ENCODE peak calls at places on chromosomes 13 and 19, in nine cellular contexts. B is left lung; F is HFF-Myc; Q is right atrium auricular region; T is kidney; J is adrenal gland; K is CD8-positive, alpha-beta T cell; D is A549; E is fibroblast of pulmonary artery. Y is an unnamed sample.

GRCh38 chr19:56423276-56423984 is 19.3 kb downstream of the ZNF583 start:
- DNase-seq in F (no peak), K (no peak), B (no peak), E (peak), D (peak), J (no peak), T (no peak), Q (no peak), Y (peak)

GRCh38 chr19:3807131-3807480 is 20.9 kb upstream of the MATK start:
- DNase-seq in T (no peak), Q (no peak), D (no peak), B (no peak), F (no peak), J (no peak), E (no peak), K (no peak), Y (no peak)

GRCh38 chr13:33150146-33150545 is 133.9 kb downstream of the KL start:
- DNase-seq in T (no peak), J (no peak), Q (no peak), B (no peak), F (no peak), E (peak), K (no peak), D (no peak), Y (peak)

GRCh38 chr19:2500861-2501260 is 24.9 kb downstream of the GADD45B start:
- DNase-seq in K (no peak), B (peak), J (no peak), T (no peak), F (no peak), E (no peak), Q (no peak), D (no peak), Y (peak)

GRCh38 chr19:42095814-42096230 is 19.9 kb downstream of the ZNF574 start:
- DNase-seq in J (no peak), Q (no peak), E (no peak), K (no peak), D (no peak), F (no peak), B (no peak), T (peak), Y (no peak)

GRCh38 chr13:43799191-43799590 is 12.4 kb upstream of the ENOX1 start:
- DNase-seq in K (no peak), Q (no peak), D (no peak), B (no peak), F (no peak), T (no peak), J (no peak), E (no peak), Y (no peak)

GRCh38 chr13:40026741-40027140 is 371.3 kb downstream of the COG6 start:
- DNase-seq in Q (no peak), E (no peak), B (no peak), K (no peak), T (no peak), D (no peak), F (no peak), J (no peak), Y (no peak)

GRCh38 chr13:112525306-112525945 is 62.5 kb downstream of the TUBGCP3 start:
- DNase-seq in E (no peak), K (no peak), J (no peak), D (no peak), F (no peak), Q (no peak), T (no peak), B (no peak), Y (peak)

GRCh38 chr13:31749929-31750328 is 10.6 kb downstream of the RXFP2 start:
- DNase-seq in D (no peak), T (no peak), J (no peak), E (peak), K (no peak), Q (no peak), B (no peak), F (peak), Y (peak)

GRCh38 chr19:50507376-50507775 is 3.6 kb downstream of the JOSD2 start:
- DNase-seq in D (no peak), T (peak), F (no peak), B (no peak), K (no peak), Q (no peak), J (no peak), E (no peak), Y (no peak)

DNA sequence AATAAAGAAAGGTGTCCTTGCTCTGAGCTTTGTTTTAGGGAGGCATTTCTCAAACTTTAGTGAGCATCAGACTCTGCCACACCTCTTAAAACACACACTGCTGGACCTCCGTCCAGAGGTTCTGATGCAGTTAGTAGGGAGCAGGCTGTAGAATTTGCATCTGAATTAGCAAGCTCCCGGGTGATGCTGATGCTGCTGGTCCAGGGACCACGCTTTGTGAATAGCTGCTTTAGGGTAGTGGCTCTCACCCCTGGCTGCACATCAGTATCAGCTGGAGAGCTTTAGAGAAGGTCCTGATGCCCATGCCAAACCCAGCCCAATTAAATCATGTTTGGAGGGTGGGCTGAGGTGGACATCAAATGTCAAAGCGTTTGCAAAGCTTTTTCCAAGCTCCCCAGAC is 3.6 kb downstream of the HTR2A start:
- DNase-seq in T (no peak), K (no peak), D (no peak), F (no peak), J (no peak), B (no peak), Q (no peak), E (no peak), Y (no peak)
- H3K4me3 ChIP-seq in T (peak), K (no peak), D (no peak), F (no peak), J (no peak), B (no peak), Q (peak), E (no peak), Y (no peak)

GRCh38 chr19:33175886-33176669 is 18.1 kb upstream of the LRP3 start:
- DNase-seq in Q (peak), E (peak), B (no peak), K (no peak), F (no peak), D (peak), J (peak), T (no peak), Y (peak)
- TF ChIP-seq CTCF in Q (no peak), E (no peak), B (no peak), K (no peak), F (no peak), D (no peak), J (no peak), T (no peak), Y (no peak)

DNA sequence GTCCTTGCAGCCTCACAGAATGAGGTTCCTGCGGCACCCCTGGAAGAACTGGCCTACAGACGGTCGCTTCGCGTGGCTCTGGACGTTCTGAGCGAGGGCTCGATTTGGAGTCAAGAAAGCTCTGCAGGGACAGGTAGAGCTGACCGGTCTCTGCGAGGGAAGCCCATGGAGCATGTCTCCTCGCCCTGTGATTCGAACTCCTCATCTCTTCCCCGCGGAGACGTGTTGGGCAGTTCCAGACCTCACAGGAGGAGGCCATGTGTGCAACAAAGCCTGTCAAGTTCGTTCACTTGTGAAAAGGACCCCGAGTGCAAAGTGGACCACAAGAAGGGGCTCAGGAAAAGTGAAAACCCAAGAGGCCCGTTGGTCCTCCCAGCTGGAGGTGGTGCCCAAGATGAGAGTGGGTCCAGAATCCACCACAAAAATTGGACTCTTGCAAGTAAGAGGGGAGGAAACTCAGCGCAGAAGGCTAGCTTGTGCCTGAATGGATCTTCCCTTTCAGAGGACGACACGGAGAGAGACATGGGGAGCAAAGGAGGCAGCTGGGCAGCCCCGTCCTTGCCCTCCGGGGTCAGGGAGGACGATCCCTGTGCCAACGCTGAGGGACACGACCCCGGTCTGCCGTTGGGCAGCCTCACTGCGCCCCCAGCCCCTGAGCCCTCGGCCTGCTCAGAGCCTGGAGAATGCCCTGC is 23.4 kb upstream of the NDUFS7 start:
- DNase-seq in F (no peak), J (no peak), T (no peak), D (no peak), K (no peak), Q (no peak), E (no peak), B (no peak), Y (no peak)
- H3K4me3 ChIP-seq in F (peak), J (no peak), T (no peak), D (no peak), K (no peak), Q (peak), E (no peak), B (peak), Y (no peak)

GRCh38 chr13:101111894-101112293 is 304.4 kb downstream of the NALCN start:
- DNase-seq in J (no peak), F (no peak), B (no peak), Q (no peak), D (no peak), T (no peak), E (no peak), K (no peak), Y (no peak)
- TF ChIP-seq CTCF in J (no peak), F (no peak), B (no peak), Q (no peak), D (no peak), T (no peak), E (no peak), K (no peak), Y (no peak)

GRCh38 chr19:8453616-8454015 is 8.8 kb downstream of the HNRNPM start:
- DNase-seq in F (no peak), D (no peak), J (no peak), K (no peak), T (no peak), Q (no peak), E (no peak), B (no peak), Y (no peak)
- H3K4me3 ChIP-seq in F (no peak), D (no peak), J (no peak), K (no peak), T (no peak), Q (no peak), E (no peak), B (no peak), Y (no peak)